ENCODE peak calls at places on chromosomes 16 and 17, in seven cellular contexts. I is astrocyte of the cerebellum, W is cardiac muscle cell, K is thoracic aorta, Y is endothelial cell of umbilical vein, V is neural progenitor cell, O is right lobe of liver. L is an unnamed sample.

GRCh38 chr17:45394913-45395568 is 37.6 kb downstream of the ARHGAP27 start:
- DNase-seq in I (peak; percentile 74), W (peak; percentile 88), K (no peak), Y (peak; percentile 78), V (peak; percentile 94), O (peak; percentile 62), L (no peak)

GRCh38 chr17:3602499-3602898 is 6.7 kb downstream of the TRPV1 start:
- DNase-seq in I (no peak), W (peak; percentile 59), K (no peak), Y (no peak), V (peak; percentile 77), O (peak; percentile 39), L (peak; percentile 40)

GRCh38 chr16:80526418-80527061 is 14.3 kb upstream of the DYNLRB2 start:
- DNase-seq in I (peak; percentile 47), W (peak; percentile 79), K (no peak), Y (peak; percentile 66), V (peak; percentile 78), O (peak; percentile 57), L (peak; percentile 29)

GRCh38 chr17:49987681-49988441 is 7.2 kb downstream of the DLX3 start:
- DNase-seq in I (no peak), W (no peak), K (no peak), Y (no peak), V (peak; percentile 69), O (peak; percentile 31), L (no peak)

GRCh38 chr17:19302791-19303233 is 59.7 kb downstream of the B9D1 start:
- DNase-seq in I (no peak), W (no peak), K (no peak), Y (no peak), V (no peak), O (no peak), L (no peak)

GRCh38 chr16:79372504-79373184 is 227.9 kb downstream of the MAF start:
- DNase-seq in I (peak; percentile 49), W (no peak), K (no peak), Y (no peak), V (no peak), O (no peak), L (no peak)

GRCh38 chr17:58184308-58184985 is 8.1 kb upstream of the EPX start:
- DNase-seq in I (peak; percentile 86), W (no peak), K (no peak), Y (no peak), V (peak; percentile 27), O (no peak), L (no peak)

GRCh38 chr17:28743243-28744103 is at the start of gene TRAF4:
- DNase-seq in I (peak; percentile 70), W (peak; percentile 90), K (no peak), Y (peak; percentile 63), V (peak; percentile 96), O (peak; percentile 82), L (no peak)

GRCh38 chr16:82936941-82937551 is 310.3 kb downstream of the CDH13 start:
- DNase-seq in I (peak; percentile 65), W (no peak), K (no peak), Y (peak; percentile 98), V (no peak), O (no peak), L (no peak)

GRCh38 chr16:29745853-29746345 is at the start of gene C16orf54:
- DNase-seq in I (no peak), W (no peak), K (no peak), Y (no peak), V (no peak), O (peak; percentile 67), L (peak; percentile 78)

GRCh38 chr17:64499805-64500486 is 3.1 kb upstream of the POLG2 start:
- DNase-seq in I (no peak), W (peak; percentile 16), K (no peak), Y (no peak), V (no peak), O (no peak), L (no peak)

GRCh38 chr17:13460646-13461045 is 141.1 kb downstream of the HS3ST3A1 start:
- DNase-seq in I (no peak), W (no peak), K (no peak), Y (no peak), V (no peak), O (no peak), L (no peak)

GRCh38 chr16:3950343-3951193 is 70.1 kb upstream of the CREBBP start:
- DNase-seq in I (peak; percentile 96), W (no peak), K (peak; percentile 87), Y (peak; percentile 79), V (no peak), O (no peak), L (no peak)

GRCh38 chr17:80511222-80512180 is 33.1 kb upstream of the RPTOR start:
- DNase-seq in I (no peak), W (peak; percentile 11), K (no peak), Y (no peak), V (peak; percentile 70), O (no peak), L (no peak)

GRCh38 chr17:67606471-67606870 is 111.3 kb upstream of the NOL11 start:
- DNase-seq in I (no peak), W (no peak), K (no peak), Y (peak; percentile 84), V (no peak), O (no peak), L (no peak)

GRCh38 chr17:8071496-8071895 is 16.0 kb downstream of the ALOX12B start:
- DNase-seq in I (no peak), W (no peak), K (no peak), Y (no peak), V (no peak), O (no peak), L (no peak)

GRCh38 chr17:8073627-8074485 is 13.7 kb downstream of the ALOX12B start:
- DNase-seq in I (no peak), W (peak; percentile 84), K (no peak), Y (peak; percentile 59), V (peak; percentile 91), O (peak; percentile 74), L (peak; percentile 42)

GRCh38 chr17:8072339-8072726 is 15.2 kb downstream of the ALOX12B start:
- DNase-seq in I (no peak), W (no peak), K (no peak), Y (no peak), V (peak; percentile 60), O (no peak), L (no peak)

GRCh38 chr17:8075081-8075480 is 12.4 kb downstream of the ALOX12B start:
- DNase-seq in I (no peak), W (no peak), K (no peak), Y (no peak), V (no peak), O (no peak), L (no peak)

DNA sequence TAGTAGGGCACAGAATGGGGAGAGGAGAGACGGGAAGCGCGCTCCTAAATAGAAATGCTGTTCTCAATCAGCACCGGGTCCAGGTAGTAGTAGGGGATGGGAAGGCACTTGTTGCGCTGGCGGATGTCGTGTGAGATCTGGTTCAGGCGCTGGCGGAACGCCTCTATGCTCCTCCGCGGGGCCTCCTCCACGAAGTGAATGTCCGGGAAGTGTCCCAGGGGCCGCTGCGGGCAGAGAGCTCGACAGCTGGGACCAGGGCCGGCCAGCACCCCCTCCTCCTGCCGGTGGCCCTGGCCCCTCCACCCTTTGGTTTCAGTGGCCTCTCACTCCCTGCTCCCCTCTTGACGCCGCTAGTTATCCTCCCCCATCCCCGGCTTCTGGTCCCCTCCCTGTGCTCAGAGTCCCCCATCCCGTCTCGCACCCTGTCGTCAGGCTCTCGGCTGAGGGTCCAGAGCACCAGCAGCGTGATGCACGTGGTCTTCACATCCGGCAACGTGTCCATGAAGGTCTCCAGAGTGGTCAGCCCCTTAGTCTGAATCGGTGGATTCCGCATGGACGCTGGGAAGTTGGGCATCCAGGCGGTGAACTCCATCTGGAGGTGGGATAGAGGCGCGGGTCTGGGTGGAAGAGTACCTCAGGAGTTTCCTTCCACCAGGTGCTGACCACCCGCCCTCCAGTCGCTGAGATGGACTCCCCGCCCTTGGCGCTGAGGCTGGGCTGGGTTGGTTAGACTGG is 14.6 kb downstream of the ALOX12B start:
- DNase-seq in I (no peak), W (no peak), K (no peak), Y (no peak), V (peak; percentile 54), O (no peak), L (no peak)
- H3K4me3 ChIP-seq in I (no peak overlapping the region), W (peak overlapping the region; percentile 8), K (peak overlapping the region; percentile 33), Y (no peak overlapping the region), V (peak overlapping the region; percentile 39), O (no peak overlapping the region), L (no peak overlapping the region)

GRCh38 chr17:9023389-9024210 is 2.3 kb downstream of the NTN1 start:
- DNase-seq in I (no peak), W (no peak), K (no peak), Y (no peak), V (peak; percentile 31), O (no peak), L (no peak)
- H3K4me3 ChIP-seq in I (peak overlapping the region; percentile 49), W (no peak overlapping the region), K (peak overlapping the region; percentile 90), Y (no peak overlapping the region), V (peak overlapping the region; percentile 74), O (peak overlapping the region; percentile 67), L (no peak overlapping the region)

DNA sequence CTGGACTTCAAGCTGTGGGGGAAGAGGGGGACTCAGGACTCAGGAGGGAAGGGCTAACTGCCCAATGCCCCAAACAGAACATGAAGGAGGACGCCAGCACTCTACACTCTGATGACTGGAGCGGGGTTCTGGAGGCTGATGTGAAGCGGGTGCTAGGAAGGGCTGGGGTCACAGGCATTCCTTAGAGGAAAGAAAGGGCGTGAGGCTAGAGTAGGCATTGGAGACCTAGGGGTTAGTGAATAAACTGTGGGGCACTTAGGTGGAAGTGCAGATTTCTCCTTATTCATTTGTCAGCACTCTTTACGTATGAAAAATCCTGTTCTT is 760 bp upstream of the LMF1 start:
- DNase-seq in I (no peak), W (no peak), K (no peak), Y (no peak), V (no peak), O (no peak), L (no peak)
- H3K4me3 ChIP-seq in I (no peak overlapping the region), W (no peak overlapping the region), K (peak overlapping the region; percentile 86), Y (no peak overlapping the region), V (no peak overlapping the region), O (no peak overlapping the region), L (no peak overlapping the region)

DNA sequence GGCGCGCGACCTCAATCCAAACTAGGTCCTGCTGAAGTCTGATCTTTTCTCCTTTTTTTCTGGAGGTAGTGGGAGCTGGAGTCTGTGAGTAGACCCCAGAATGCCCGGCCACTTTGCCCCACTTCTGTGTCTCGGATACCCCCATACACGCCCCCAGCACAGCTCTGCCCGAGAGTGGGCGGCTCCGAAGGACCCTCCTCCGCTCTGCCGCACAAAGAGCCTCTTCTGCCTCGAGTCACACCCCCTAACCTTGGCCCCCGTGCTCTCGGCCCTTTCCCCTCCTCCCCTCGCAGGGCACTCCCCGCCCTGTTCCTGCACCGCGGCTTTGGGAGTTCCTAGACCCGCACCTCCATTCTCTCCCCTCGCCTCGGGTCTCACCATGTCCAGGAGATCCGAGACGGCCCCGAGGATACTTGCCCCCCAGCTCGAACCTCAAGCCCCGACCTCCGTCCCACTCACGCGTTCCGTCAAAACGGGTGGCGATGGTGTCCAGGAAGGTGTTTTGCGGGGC is 476 bp downstream of the KCNH4 start:
- DNase-seq in I (no peak), W (no peak), K (no peak), Y (no peak), V (peak; percentile 47), O (no peak), L (no peak)
- H3K4me3 ChIP-seq in I (no peak overlapping the region), W (peak overlapping the region; percentile 17), K (peak overlapping the region; percentile 61), Y (no peak overlapping the region), V (peak overlapping the region; percentile 33), O (peak overlapping the region; percentile 38), L (peak overlapping the region; percentile 52)